ENCODE peak calls at places on chromosomes 5 and 9, in six cellular contexts. One of them, this sample, is unnamed.

GRCh38 chr5:146862641-146863040 is 15.9 kb downstream of the PPP2R2B start:
- DNase-seq in GM23338: no peak
- DNase-seq in heart right ventricle: no peak
- DNase-seq in IMR-90: no peak
- DNase-seq in Panc1: no peak
- DNase-seq in colonic mucosa: no peak
- DNase-seq in this sample: no peak

GRCh38 chr5:31048282-31048974 is 145.1 kb upstream of the CDH6 start:
- DNase-seq in GM23338: no peak
- DNase-seq in heart right ventricle: no peak
- DNase-seq in IMR-90: no peak
- DNase-seq in Panc1: no peak
- DNase-seq in colonic mucosa: peak; percentile 48
- DNase-seq in this sample: no peak

GRCh38 chr5:40474250-40474649 is 205.5 kb upstream of the PTGER4 start:
- DNase-seq in GM23338: peak; percentile 30
- DNase-seq in heart right ventricle: no peak
- DNase-seq in IMR-90: no peak
- DNase-seq in Panc1: no peak
- DNase-seq in colonic mucosa: no peak
- DNase-seq in this sample: no peak

GRCh38 chr9:110427497-110428104 is 89.9 kb upstream of the TXNDC8 start:
- DNase-seq in GM23338: peak; percentile 77
- DNase-seq in heart right ventricle: peak; percentile 10
- DNase-seq in IMR-90: peak; percentile 28
- DNase-seq in Panc1: peak; percentile 5
- DNase-seq in colonic mucosa: peak; percentile 65
- DNase-seq in this sample: peak; percentile 82

GRCh38 chr9:2955616-2956015 is 111.7 kb upstream of the PUM3 start:
- DNase-seq in GM23338: peak; percentile 17
- DNase-seq in heart right ventricle: no peak
- DNase-seq in IMR-90: no peak
- DNase-seq in Panc1: no peak
- DNase-seq in colonic mucosa: no peak
- DNase-seq in this sample: no peak

GRCh38 chr5:80958611-80959010 is 1.6 kb upstream of the RASGRF2 start:
- DNase-seq in GM23338: no peak
- DNase-seq in heart right ventricle: no peak
- DNase-seq in IMR-90: no peak
- DNase-seq in Panc1: no peak
- DNase-seq in colonic mucosa: no peak
- DNase-seq in this sample: no peak

GRCh38 chr9:129574911-129575574 is 45.9 kb downstream of the C9orf50 start:
- DNase-seq in GM23338: no peak
- DNase-seq in heart right ventricle: no peak
- DNase-seq in IMR-90: peak; percentile 88
- DNase-seq in Panc1: no peak
- DNase-seq in colonic mucosa: no peak
- DNase-seq in this sample: no peak

GRCh38 chr5:107930891-107931290 is 260.2 kb upstream of the EFNA5 start:
- DNase-seq in GM23338: no peak
- DNase-seq in heart right ventricle: no peak
- DNase-seq in IMR-90: no peak
- DNase-seq in Panc1: no peak
- DNase-seq in colonic mucosa: no peak
- DNase-seq in this sample: no peak

GRCh38 chr9:15018238-15018637 is 108.0 kb upstream of the FREM1 start:
- DNase-seq in GM23338: peak; percentile 7
- DNase-seq in heart right ventricle: no peak
- DNase-seq in IMR-90: no peak
- DNase-seq in Panc1: no peak
- DNase-seq in colonic mucosa: no peak
- DNase-seq in this sample: no peak

GRCh38 chr5:136035837-136036236 is 7.0 kb downstream of the TGFBI start:
- DNase-seq in GM23338: no peak
- DNase-seq in heart right ventricle: no peak
- DNase-seq in IMR-90: no peak
- DNase-seq in Panc1: no peak
- DNase-seq in colonic mucosa: no peak
- DNase-seq in this sample: no peak

GRCh38 chr5:138653502-138653901 is 78.3 kb upstream of the HSPA9 start:
- DNase-seq in GM23338: peak; percentile 46
- DNase-seq in heart right ventricle: no peak
- DNase-seq in IMR-90: peak; percentile 35
- DNase-seq in Panc1: no peak
- DNase-seq in colonic mucosa: no peak
- DNase-seq in this sample: no peak

GRCh38 chr5:90949469-90950358 is 391.1 kb downstream of the ADGRV1 start:
- DNase-seq in GM23338: no peak
- DNase-seq in heart right ventricle: no peak
- DNase-seq in IMR-90: no peak
- DNase-seq in Panc1: no peak
- DNase-seq in colonic mucosa: no peak
- DNase-seq in this sample: peak; percentile 9

GRCh38 chr5:170497311-170498038 is 6.3 kb upstream of the KCNIP1 start:
- DNase-seq in GM23338: no peak
- DNase-seq in heart right ventricle: no peak
- DNase-seq in IMR-90: peak; percentile 31
- DNase-seq in Panc1: no peak
- DNase-seq in colonic mucosa: no peak
- DNase-seq in this sample: no peak

GRCh38 chr5:142685418-142686209 is at the start of gene FGF1:
- DNase-seq in GM23338: no peak
- DNase-seq in heart right ventricle: peak; percentile 70
- DNase-seq in IMR-90: no peak
- DNase-seq in Panc1: no peak
- DNase-seq in colonic mucosa: no peak
- DNase-seq in this sample: no peak

GRCh38 chr9:75071530-75072122 is 16.3 kb downstream of the NMRK1 start:
- DNase-seq in GM23338: no peak
- DNase-seq in heart right ventricle: no peak
- DNase-seq in IMR-90: no peak
- DNase-seq in Panc1: no peak
- DNase-seq in colonic mucosa: peak; percentile 93
- DNase-seq in this sample: peak; percentile 94

GRCh38 chr5:83570916-83571315 is 99.4 kb downstream of the VCAN start:
- DNase-seq in GM23338: no peak
- DNase-seq in heart right ventricle: no peak
- DNase-seq in IMR-90: peak; percentile 54
- DNase-seq in Panc1: no peak
- DNase-seq in colonic mucosa: no peak
- DNase-seq in this sample: no peak

GRCh38 chr5:59025734-59026133 is 442.9 kb downstream of the RAB3C start:
- DNase-seq in GM23338: no peak
- DNase-seq in heart right ventricle: no peak
- DNase-seq in IMR-90: peak; percentile 41
- DNase-seq in Panc1: no peak
- DNase-seq in colonic mucosa: no peak
- DNase-seq in this sample: no peak

GRCh38 chr5:73417307-73418035 is 31.1 kb downstream of the FOXD1 start:
- DNase-seq in GM23338: no peak
- DNase-seq in heart right ventricle: no peak
- DNase-seq in IMR-90: peak; percentile 75
- DNase-seq in Panc1: no peak
- DNase-seq in colonic mucosa: no peak
- DNase-seq in this sample: no peak

GRCh38 chr5:140548300-140548688 is 832 bp downstream of the EIF4EBP3 start:
- DNase-seq in GM23338: peak; percentile 73
- DNase-seq in heart right ventricle: no peak
- DNase-seq in IMR-90: no peak
- DNase-seq in Panc1: no peak
- DNase-seq in colonic mucosa: peak; percentile 81
- DNase-seq in this sample: peak; percentile 80

GRCh38 chr5:180910735-180911134 is 11.8 kb downstream of the BTNL8 start:
- DNase-seq in GM23338: no peak
- DNase-seq in heart right ventricle: no peak
- DNase-seq in IMR-90: no peak
- DNase-seq in Panc1: no peak
- DNase-seq in colonic mucosa: no peak
- DNase-seq in this sample: no peak

GRCh38 chr5:116276952-116277351 is 192.1 kb downstream of the COMMD10 start:
- DNase-seq in GM23338: no peak
- DNase-seq in heart right ventricle: no peak
- DNase-seq in IMR-90: no peak
- DNase-seq in Panc1: no peak
- DNase-seq in colonic mucosa: no peak
- DNase-seq in this sample: no peak

GRCh38 chr5:61159841-61160240 is 2.4 kb downstream of the SMIM15 start:
- DNase-seq in GM23338: no peak
- DNase-seq in heart right ventricle: no peak
- DNase-seq in IMR-90: no peak
- DNase-seq in Panc1: no peak
- DNase-seq in colonic mucosa: no peak
- DNase-seq in this sample: no peak

GRCh38 chr9:81559741-81560140 is 129.6 kb downstream of the TLE1 start:
- DNase-seq in GM23338: no peak
- DNase-seq in heart right ventricle: no peak
- DNase-seq in IMR-90: peak; percentile 95
- DNase-seq in Panc1: no peak
- DNase-seq in colonic mucosa: no peak
- DNase-seq in this sample: no peak

GRCh38 chr9:16515879-16516289 is 354.6 kb downstream of the BNC2 start:
- DNase-seq in GM23338: peak; percentile 91
- DNase-seq in heart right ventricle: no peak
- DNase-seq in IMR-90: peak; percentile 84
- DNase-seq in Panc1: no peak
- DNase-seq in colonic mucosa: no peak
- DNase-seq in this sample: no peak

GRCh38 chr9:34363619-34364351 is 12.9 kb downstream of the MYORG start:
- DNase-seq in GM23338: peak; percentile 63
- DNase-seq in heart right ventricle: peak; percentile 79
- DNase-seq in IMR-90: no peak
- DNase-seq in Panc1: no peak
- DNase-seq in colonic mucosa: no peak
- DNase-seq in this sample: no peak

DNA sequence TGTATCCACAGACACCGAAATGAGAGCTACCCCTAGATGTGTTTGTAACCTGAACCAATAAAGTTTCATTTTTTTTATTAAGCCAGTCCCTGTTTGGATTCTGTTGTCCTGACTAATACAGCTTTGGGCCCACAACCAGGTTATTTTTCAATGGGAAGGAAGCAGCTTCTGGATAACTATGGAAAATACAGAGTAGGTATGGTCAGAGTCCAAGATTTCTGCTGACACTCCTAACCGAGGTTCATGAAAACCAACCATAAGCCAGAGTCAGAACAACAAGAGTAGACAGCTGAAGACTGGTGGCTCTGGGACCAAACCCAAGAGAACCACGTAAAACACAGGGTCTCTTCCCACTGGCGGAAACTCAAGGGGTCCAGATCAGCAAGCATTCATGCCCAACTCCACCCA is 10.8 kb downstream of the KLF9 start:
- DNase-seq in GM23338: no peak
- DNase-seq in heart right ventricle: no peak
- DNase-seq in IMR-90: peak; percentile 47
- DNase-seq in Panc1: no peak
- DNase-seq in colonic mucosa: no peak
- DNase-seq in this sample: no peak
- H3K4me3 ChIP-seq in GM23338: no peak overlapping the region
- H3K4me3 ChIP-seq in heart right ventricle: no peak overlapping the region
- H3K4me3 ChIP-seq in IMR-90: no peak overlapping the region
- H3K4me3 ChIP-seq in Panc1: no peak overlapping the region
- H3K4me3 ChIP-seq in colonic mucosa: no peak overlapping the region
- H3K4me3 ChIP-seq in this sample: no peak overlapping the region

GRCh38 chr5:158739941-158740340 is 359.8 kb downstream of the EBF1 start:
- DNase-seq in GM23338: no peak
- DNase-seq in heart right ventricle: peak; percentile 28
- DNase-seq in IMR-90: no peak
- DNase-seq in Panc1: no peak
- DNase-seq in colonic mucosa: no peak
- DNase-seq in this sample: no peak
- TF ChIP-seq CTCF in GM23338: no peak
- TF ChIP-seq CTCF in heart right ventricle: peak; percentile 37
- TF ChIP-seq CTCF in IMR-90: no peak
- TF ChIP-seq CTCF in Panc1: peak; percentile 8
- TF ChIP-seq CTCF in colonic mucosa: no peak
- TF ChIP-seq CTCF in this sample: no peak

GRCh38 chr5:52728686-52729085 is 59.0 kb upstream of the ITGA1 start:
- DNase-seq in GM23338: no peak
- DNase-seq in heart right ventricle: no peak
- DNase-seq in IMR-90: no peak
- DNase-seq in Panc1: no peak
- DNase-seq in colonic mucosa: no peak
- DNase-seq in this sample: no peak
- H3K4me1 ChIP-seq in GM23338: no peaks in the 10 kb centered on the region
- H3K4me1 ChIP-seq in heart right ventricle: peaks cover 24% of the 10 kb centered on the region
- H3K4me1 ChIP-seq in IMR-90: peaks cover 2% of the 10 kb centered on the region
- H3K4me1 ChIP-seq in Panc1: no peaks in the 10 kb centered on the region
- H3K4me1 ChIP-seq in colonic mucosa: peaks cover 8% of the 10 kb centered on the region
- H3K4me1 ChIP-seq in this sample: peaks cover 30% of the 10 kb centered on the region

GRCh38 chr9:26723486-26723885 is 169.1 kb downstream of the CAAP1 start:
- DNase-seq in GM23338: peak; percentile 95
- DNase-seq in heart right ventricle: no peak
- DNase-seq in IMR-90: peak; percentile 6
- DNase-seq in Panc1: no peak
- DNase-seq in colonic mucosa: peak; percentile 61
- DNase-seq in this sample: peak; percentile 15
- H3K4me3 ChIP-seq in GM23338: peak overlapping the region; percentile 18
- H3K4me3 ChIP-seq in heart right ventricle: no peak overlapping the region
- H3K4me3 ChIP-seq in IMR-90: no peak overlapping the region
- H3K4me3 ChIP-seq in Panc1: no peak overlapping the region
- H3K4me3 ChIP-seq in colonic mucosa: no peak overlapping the region
- H3K4me3 ChIP-seq in this sample: no peak overlapping the region

DNA sequence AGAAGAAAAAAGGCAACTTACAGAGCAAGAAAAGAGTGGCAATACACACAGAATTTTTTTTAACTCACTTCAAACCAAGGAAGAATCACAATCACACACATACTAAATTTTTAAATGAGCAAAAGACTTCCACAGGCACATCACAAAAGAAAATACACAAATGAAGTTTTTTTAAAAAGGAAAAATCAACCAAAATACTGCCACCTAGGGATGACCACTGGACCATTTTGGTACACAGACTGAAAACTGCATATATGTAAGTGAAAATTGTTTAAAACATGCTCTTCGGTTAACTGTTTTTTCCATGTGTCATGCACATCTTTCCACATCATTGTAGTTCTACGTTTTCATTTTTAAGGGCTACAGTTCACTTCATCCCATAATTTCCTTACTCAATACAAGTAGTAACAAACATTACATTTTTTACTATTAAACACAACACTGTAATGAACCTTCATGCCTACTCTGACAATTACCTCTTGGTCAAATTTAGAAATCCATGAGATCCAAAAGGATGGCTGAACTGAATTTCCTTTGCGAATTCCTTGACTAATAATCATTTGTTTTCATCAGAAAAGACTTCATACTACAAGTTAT is 79.0 kb downstream of the FBXW11 start:
- DNase-seq in GM23338: no peak
- DNase-seq in heart right ventricle: no peak
- DNase-seq in IMR-90: peak; percentile 22
- DNase-seq in Panc1: no peak
- DNase-seq in colonic mucosa: no peak
- DNase-seq in this sample: no peak
- TF ChIP-seq CTCF in GM23338: peak; percentile 68
- TF ChIP-seq CTCF in heart right ventricle: peak; percentile 27
- TF ChIP-seq CTCF in IMR-90: peak; percentile 52
- TF ChIP-seq CTCF in Panc1: peak; percentile 61
- TF ChIP-seq CTCF in colonic mucosa: no peak
- TF ChIP-seq CTCF in this sample: no peak